ENCODE peak calls at places on chromosomes 3 and 15, in four cellular contexts. One of them, this sample, is unnamed.

GRCh38 chr3:20326537-20326936 is 140.5 kb upstream of the SGO1 start:
- DNase-seq in bronchial epithelial cell: peak; percentile 39
- DNase-seq in AG10803: no peak
- DNase-seq in IMR-90: no peak
- DNase-seq in this sample: peak; percentile 51

GRCh38 chr3:129735638-129736037 is 129.2 kb upstream of the PLXND1 start:
- DNase-seq in AG10803: no peak
- DNase-seq in IMR-90: no peak
- DNase-seq in bronchial epithelial cell: no peak
- DNase-seq in this sample: no peak

GRCh38 chr15:52028431-52029093 is 9.5 kb downstream of the MAPK6 start:
- DNase-seq in bronchial epithelial cell: no peak
- DNase-seq in AG10803: no peak
- DNase-seq in IMR-90: no peak
- DNase-seq in this sample: no peak

GRCh38 chr3:14537590-14538450 is 2.3 kb downstream of the GRIP2 start:
- DNase-seq in bronchial epithelial cell: no peak
- DNase-seq in IMR-90: no peak
- DNase-seq in AG10803: no peak
- DNase-seq in this sample: no peak

GRCh38 chr15:34318277-34319079 is 19.1 kb downstream of the SLC12A6 start:
- DNase-seq in IMR-90: peak; percentile 68
- DNase-seq in bronchial epithelial cell: peak; percentile 88
- DNase-seq in AG10803: peak; percentile 71
- DNase-seq in this sample: peak; percentile 91

GRCh38 chr15:72242775-72243370 is 11.9 kb upstream of the PKM start:
- DNase-seq in bronchial epithelial cell: no peak
- DNase-seq in IMR-90: no peak
- DNase-seq in AG10803: no peak
- DNase-seq in this sample: no peak

GRCh38 chr3:109702252-109702651 is 364.9 kb upstream of the DPPA4 start:
- DNase-seq in bronchial epithelial cell: peak; percentile 46
- DNase-seq in IMR-90: peak; percentile 77
- DNase-seq in AG10803: peak; percentile 22
- DNase-seq in this sample: peak; percentile 49

GRCh38 chr15:53506370-53506769 is 253.1 kb downstream of the WDR72 start:
- DNase-seq in IMR-90: no peak
- DNase-seq in bronchial epithelial cell: no peak
- DNase-seq in AG10803: no peak
- DNase-seq in this sample: no peak

GRCh38 chr15:41979493-41980266 is 7.3 kb upstream of the EHD4 start:
- DNase-seq in AG10803: no peak
- DNase-seq in IMR-90: no peak
- DNase-seq in bronchial epithelial cell: peak; percentile 32
- DNase-seq in this sample: peak; percentile 43

GRCh38 chr15:64742385-64742784 is 33.0 kb downstream of the RBPMS2 start:
- DNase-seq in bronchial epithelial cell: no peak
- DNase-seq in IMR-90: no peak
- DNase-seq in AG10803: no peak
- DNase-seq in this sample: no peak

GRCh38 chr3:82938821-82939328 is 1177.4 kb upstream of the GBE1 start:
- DNase-seq in AG10803: no peak
- DNase-seq in IMR-90: no peak
- DNase-seq in bronchial epithelial cell: no peak
- DNase-seq in this sample: no peak

GRCh38 chr3:151282921-151283320 is 4.6 kb upstream of the P2RY14 start:
- DNase-seq in IMR-90: peak; percentile 83
- DNase-seq in bronchial epithelial cell: peak; percentile 80
- DNase-seq in AG10803: peak; percentile 57
- DNase-seq in this sample: peak; percentile 72

GRCh38 chr15:46710561-46710960 is 1006.7 kb upstream of the SEMA6D start:
- DNase-seq in AG10803: no peak
- DNase-seq in bronchial epithelial cell: no peak
- DNase-seq in IMR-90: no peak
- DNase-seq in this sample: no peak

GRCh38 chr3:88031543-88032148 is 27.2 kb downstream of the CGGBP1 start:
- DNase-seq in AG10803: peak; percentile 20
- DNase-seq in bronchial epithelial cell: peak; percentile 34
- DNase-seq in IMR-90: peak; percentile 27
- DNase-seq in this sample: peak; percentile 22

GRCh38 chr3:41846850-41847249 is 115.1 kb downstream of the ULK4 start:
- DNase-seq in AG10803: peak; percentile 4
- DNase-seq in bronchial epithelial cell: no peak
- DNase-seq in IMR-90: no peak
- DNase-seq in this sample: no peak

GRCh38 chr3:170180107-170180951 is 1.2 kb downstream of the PHC3 start:
- DNase-seq in bronchial epithelial cell: peak; percentile 45
- DNase-seq in IMR-90: peak; percentile 42
- DNase-seq in AG10803: no peak
- DNase-seq in this sample: peak; percentile 33

GRCh38 chr3:124764746-124765145 is 34.5 kb downstream of the UMPS start:
- DNase-seq in AG10803: no peak
- DNase-seq in bronchial epithelial cell: no peak
- DNase-seq in IMR-90: no peak
- DNase-seq in this sample: no peak

GRCh38 chr15:42063122-42063848 is 31.1 kb downstream of the PLA2G4D start:
- DNase-seq in bronchial epithelial cell: peak; percentile 50
- DNase-seq in AG10803: no peak
- DNase-seq in IMR-90: no peak
- DNase-seq in this sample: peak; percentile 39

GRCh38 chr3:28553175-28553574 is 204.6 kb upstream of the AZI2 start:
- DNase-seq in IMR-90: no peak
- DNase-seq in bronchial epithelial cell: no peak
- DNase-seq in AG10803: no peak
- DNase-seq in this sample: no peak

GRCh38 chr3:166519443-166519842 is 682.2 kb upstream of the BCHE start:
- DNase-seq in IMR-90: no peak
- DNase-seq in bronchial epithelial cell: no peak
- DNase-seq in AG10803: no peak
- DNase-seq in this sample: no peak

DNA sequence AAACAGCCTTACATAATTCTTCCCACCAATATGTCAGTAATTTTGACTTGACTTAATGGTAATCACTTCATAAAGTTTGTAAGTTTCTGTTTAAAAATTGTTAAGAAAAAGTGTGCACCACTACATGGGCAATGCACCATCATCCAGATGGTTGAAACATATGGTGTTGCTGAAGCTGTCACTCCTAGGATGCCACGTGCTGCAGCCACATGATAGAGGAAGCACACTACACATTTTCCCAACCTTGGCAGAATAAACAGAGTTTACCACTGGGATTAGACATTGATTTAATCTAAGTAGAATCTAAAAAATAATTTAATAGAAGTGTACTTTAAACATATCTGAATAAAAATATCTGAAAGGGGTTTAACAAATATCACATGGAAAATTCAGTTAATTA is 1209.9 kb downstream of the NSUN3 start:
- DNase-seq in IMR-90: no peak
- DNase-seq in bronchial epithelial cell: no peak
- DNase-seq in AG10803: no peak
- DNase-seq in this sample: no peak
- H3K4me3 ChIP-seq in IMR-90: no peak overlapping the region
- H3K4me3 ChIP-seq in bronchial epithelial cell: no peak overlapping the region
- H3K4me3 ChIP-seq in AG10803: no peak overlapping the region
- H3K4me3 ChIP-seq in this sample: no peak overlapping the region

GRCh38 chr3:196697270-196697669 is 14.8 kb downstream of the CEP19 start:
- DNase-seq in AG10803: no peak
- DNase-seq in bronchial epithelial cell: no peak
- DNase-seq in IMR-90: no peak
- DNase-seq in this sample: no peak

GRCh38 chr3:196695849-196696226 is 16.2 kb downstream of the CEP19 start:
- DNase-seq in IMR-90: no peak
- DNase-seq in bronchial epithelial cell: no peak
- DNase-seq in AG10803: no peak
- DNase-seq in this sample: no peak

GRCh38 chr3:196694941-196695848 is 16.9 kb downstream of the CEP19 start:
- DNase-seq in IMR-90: no peak
- DNase-seq in AG10803: no peak
- DNase-seq in bronchial epithelial cell: no peak
- DNase-seq in this sample: no peak

GRCh38 chr3:196689941-196690660 is 21.9 kb downstream of the CEP19 start:
- DNase-seq in IMR-90: no peak
- DNase-seq in AG10803: no peak
- DNase-seq in bronchial epithelial cell: no peak
- DNase-seq in this sample: no peak

DNA sequence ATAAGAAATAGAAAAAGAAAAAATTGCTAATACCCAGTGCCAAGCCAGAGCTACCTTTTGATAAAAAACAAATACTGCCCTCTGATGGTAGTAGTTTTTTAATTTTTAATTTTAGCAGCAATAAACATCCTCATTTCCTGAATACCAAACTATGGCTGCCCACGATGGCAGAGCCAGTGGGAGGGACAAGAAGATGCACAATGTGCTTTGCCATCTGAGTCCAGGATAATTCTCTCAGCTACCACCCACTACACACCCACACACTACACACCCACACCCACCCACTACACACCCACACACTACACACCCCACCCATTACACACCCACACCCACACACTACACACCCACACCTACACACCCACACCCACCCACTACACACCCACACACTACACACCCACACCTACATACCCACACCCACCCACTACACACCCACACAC is 17.8 kb downstream of the CEP19 start:
- DNase-seq in IMR-90: peak; percentile 13
- DNase-seq in AG10803: no peak
- DNase-seq in bronchial epithelial cell: peak; percentile 10
- DNase-seq in this sample: no peak
- TF ChIP-seq CTCF in IMR-90: no peak
- TF ChIP-seq CTCF in AG10803: no peak
- TF ChIP-seq CTCF in bronchial epithelial cell: no peak
- TF ChIP-seq CTCF in this sample: no peak

GRCh38 chr3:146223401-146224373 is 27.2 kb downstream of the PLSCR4 start:
- DNase-seq in AG10803: no peak
- DNase-seq in bronchial epithelial cell: peak; percentile 18
- DNase-seq in IMR-90: peak; percentile 34
- DNase-seq in this sample: no peak
- H3K4me3 ChIP-seq in AG10803: no peak overlapping the region
- H3K4me3 ChIP-seq in bronchial epithelial cell: no peak overlapping the region
- H3K4me3 ChIP-seq in IMR-90: no peak overlapping the region
- H3K4me3 ChIP-seq in this sample: no peak overlapping the region

GRCh38 chr3:137360531-137361201 is 402.9 kb downstream of the IL20RB start:
- DNase-seq in AG10803: no peak
- DNase-seq in IMR-90: no peak
- DNase-seq in bronchial epithelial cell: no peak
- DNase-seq in this sample: peak; percentile 1
- TF ChIP-seq CTCF in AG10803: no peak
- TF ChIP-seq CTCF in IMR-90: no peak
- TF ChIP-seq CTCF in bronchial epithelial cell: no peak
- TF ChIP-seq CTCF in this sample: no peak

GRCh38 chr15:27589782-27590181 is 509.3 kb downstream of the OCA2 start:
- DNase-seq in bronchial epithelial cell: no peak
- DNase-seq in AG10803: no peak
- DNase-seq in IMR-90: no peak
- DNase-seq in this sample: no peak
- H3K4me3 ChIP-seq in bronchial epithelial cell: no peak overlapping the region
- H3K4me3 ChIP-seq in AG10803: no peak overlapping the region
- H3K4me3 ChIP-seq in IMR-90: no peak overlapping the region
- H3K4me3 ChIP-seq in this sample: no peak overlapping the region

DNA sequence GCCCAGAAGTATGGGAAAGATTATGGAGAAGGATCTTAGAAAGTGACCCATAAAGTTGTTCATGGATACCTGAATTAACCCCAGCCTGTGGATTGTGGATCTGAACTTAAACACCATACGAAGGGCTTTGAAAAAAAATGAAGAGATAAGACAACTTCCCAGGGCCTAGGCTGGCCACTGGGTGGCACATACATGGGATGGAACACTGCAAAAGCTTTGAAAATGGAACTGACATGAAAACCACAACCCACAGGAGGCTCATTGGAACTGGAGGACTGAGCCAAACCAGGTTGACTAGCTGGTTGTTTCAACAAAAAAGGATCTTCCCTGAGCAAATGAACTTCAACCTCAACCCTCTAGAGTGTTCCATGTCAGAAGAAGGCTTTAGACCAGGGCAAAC is 34.5 kb downstream of the FMN1 start:
- DNase-seq in bronchial epithelial cell: no peak
- DNase-seq in AG10803: no peak
- DNase-seq in IMR-90: no peak
- DNase-seq in this sample: no peak
- TF ChIP-seq CTCF in bronchial epithelial cell: no peak
- TF ChIP-seq CTCF in AG10803: peak; percentile 15
- TF ChIP-seq CTCF in IMR-90: no peak
- TF ChIP-seq CTCF in this sample: no peak